ENCODE peak calls at places on chromosome 10, in seven cellular contexts. J is stimulated activated naive CD8-positive, alpha-beta T cell treated with anti-CD3 and anti-CD28 coated beads, Interleukin-15, Interleukin-2, amounts not matched to agents 100 U/mL and 50 U/mL, for 24 hours; Y is NCI-H1694 treated with DMSO at 0.1 percent for 48 hours; F is non-pigmented ciliary epithelial cell; P is GDM1; K is NCI-H1092; N is left ventricle myocardium superior. O is an unnamed sample.

GRCh38 chr10:15451137-15452094 is 80.3 kb upstream of the FAM171A1 start:
- DNase-seq in J (no peak), Y (no peak), F (no peak), P (no peak), K (no peak), N (no peak), O (no peak)

GRCh38 chr10:110167149-110167548 is 40.3 kb upstream of the MXI1 start:
- DNase-seq in J (no peak), Y (no peak), F (no peak), P (no peak), K (no peak), N (no peak), O (no peak)

GRCh38 chr10:68137174-68137573 is 27.9 kb downstream of the MYPN start:
- DNase-seq in J (no peak), Y (no peak), F (no peak), P (no peak), K (no peak), N (no peak), O (no peak)

GRCh38 chr10:36608251-36608650 is 517.1 kb upstream of the ANKRD30A start:
- DNase-seq in J (no peak), Y (no peak), F (peak), P (no peak), K (no peak), N (no peak), O (no peak)

GRCh38 chr10:78772986-78773530 is 295.7 kb upstream of the ZMIZ1 start:
- DNase-seq in J (no peak), Y (no peak), F (no peak), P (no peak), K (no peak), N (no peak), O (no peak)

GRCh38 chr10:88764110-88764509 is 4.3 kb downstream of the LIPN start:
- DNase-seq in J (no peak), Y (no peak), F (no peak), P (no peak), K (no peak), N (no peak), O (no peak)

GRCh38 chr10:7503190-7503589 is 92.4 kb upstream of the SFMBT2 start:
- DNase-seq in J (no peak), Y (no peak), F (no peak), P (no peak), K (no peak), N (no peak), O (no peak)

GRCh38 chr10:6232846-6233724 is 30.4 kb downstream of the PFKFB3 start:
- DNase-seq in J (no peak), Y (no peak), F (no peak), P (no peak), K (no peak), N (no peak), O (no peak)

GRCh38 chr10:5293691-5294550 is 70.8 kb upstream of the UCN3 start:
- DNase-seq in J (peak), Y (no peak), F (no peak), P (peak), K (no peak), N (peak), O (no peak)

GRCh38 chr10:3535001-3535400 is 250.0 kb downstream of the KLF6 start:
- DNase-seq in J (no peak), Y (no peak), F (no peak), P (no peak), K (no peak), N (no peak), O (no peak)

GRCh38 chr10:49598164-49598856 is 11.8 kb upstream of the SLC18A3 start:
- DNase-seq in J (no peak), Y (peak), F (no peak), P (no peak), K (no peak), N (no peak), O (no peak)

GRCh38 chr10:132907901-132908620 is 34.3 kb downstream of the CFAP46 start:
- DNase-seq in J (no peak), Y (no peak), F (no peak), P (no peak), K (no peak), N (peak), O (no peak)

GRCh38 chr10:126060232-126060935 is 164.0 kb downstream of the FANK1 start:
- DNase-seq in J (no peak), Y (no peak), F (no peak), P (no peak), K (no peak), N (peak), O (no peak)

O was measured in T47D.